ENCODE peak calls at places on chromosome 22, in six cellular contexts. Q is left ventricle myocardium inferior, C is GM12865, N is AG10803, M is fibroblast of villous mesenchyme, E is lung. H is an unnamed sample.

GRCh38 chr22:47169801-47170140 is 407.3 kb downstream of the TBC1D22A start:
- DNase-seq in N (no peak), E (no peak), M (no peak), Q (no peak), C (no peak), H (no peak)

GRCh38 chr22:33781396-33781795 is 138.9 kb downstream of the LARGE1 start:
- DNase-seq in Q (no peak), C (no peak), M (peak), N (peak), E (no peak), H (no peak)

GRCh38 chr22:29141078-29141688 is 64.5 kb upstream of the EMID1 start:
- DNase-seq in C (no peak), N (no peak), Q (no peak), M (no peak), E (no peak), H (no peak)

GRCh38 chr22:41638748-41639147 is 17.7 kb downstream of the XRCC6 start:
- DNase-seq in C (no peak), M (no peak), Q (no peak), E (no peak), N (no peak), H (no peak)

GRCh38 chr22:27472975-27473374 is 328.6 kb downstream of the MN1 start:
- DNase-seq in E (no peak), C (no peak), N (no peak), Q (no peak), M (no peak), H (no peak)

GRCh38 chr22:23275751-23276150 is 95.4 kb downstream of the BCR start:
- DNase-seq in Q (no peak), M (no peak), C (no peak), E (no peak), N (no peak), H (no peak)

GRCh38 chr22:33919591-33920501 is at the start of gene LARGE1:
- DNase-seq in E (peak), N (peak), M (no peak), Q (peak), C (peak), H (no peak)

GRCh38 chr22:18032455-18033101 is 8.2 kb upstream of the MICAL3 start:
- DNase-seq in C (no peak), Q (no peak), M (peak), N (peak), E (no peak), H (peak)

GRCh38 chr22:17370036-17370765 is 941 bp downstream of the CECR2 start:
- DNase-seq in Q (peak), M (no peak), N (no peak), E (no peak), C (no peak), H (no peak)

GRCh38 chr22:47086596-47087248 is 324.3 kb downstream of the TBC1D22A start:
- DNase-seq in C (no peak), N (no peak), E (no peak), M (no peak), Q (no peak), H (no peak)

GRCh38 chr22:42007922-42008321 is 9.3 kb downstream of the WBP2NL start:
- DNase-seq in N (no peak), C (no peak), Q (no peak), E (no peak), M (no peak), H (no peak)

GRCh38 chr22:48567213-48567975 is 1260.3 kb downstream of the BRD1 start:
- DNase-seq in E (no peak), Q (no peak), M (no peak), C (no peak), N (peak), H (no peak)

GRCh38 chr22:40638261-40638660 is 1.7 kb upstream of the MRTFA start:
- DNase-seq in Q (no peak), C (no peak), N (no peak), M (no peak), E (no peak), H (no peak)

GRCh38 chr22:47301820-47302475 is 539.5 kb downstream of the TBC1D22A start:
- DNase-seq in M (no peak), Q (no peak), E (no peak), C (no peak), N (no peak), H (no peak)

GRCh38 chr22:41092847-41093371 is 517 bp downstream of the EP300 start:
- DNase-seq in M (peak), C (peak), E (peak), Q (no peak), N (peak), H (peak)

GRCh38 chr22:29375436-29376076 is 12.8 kb downstream of the AP1B1 start:
- DNase-seq in N (peak), E (no peak), M (peak), C (no peak), Q (no peak), H (no peak)

GRCh38 chr22:42066133-42066761 is 4.4 kb downstream of the NAGA start:
- DNase-seq in C (no peak), Q (no peak), N (no peak), M (no peak), E (no peak), H (no peak)

GRCh38 chr22:46905415-46905814 is 143.0 kb downstream of the TBC1D22A start:
- DNase-seq in N (no peak), E (no peak), Q (no peak), C (no peak), M (no peak), H (no peak)

GRCh38 chr22:25627271-25627848 is 62.9 kb downstream of the GRK3 start:
- DNase-seq in E (no peak), M (no peak), N (no peak), C (no peak), Q (no peak), H (peak)

GRCh38 chr22:47192106-47192650 is 429.7 kb downstream of the TBC1D22A start:
- DNase-seq in Q (no peak), N (no peak), M (no peak), E (no peak), C (no peak), H (no peak)

GRCh38 chr22:33666661-33667619 is 253.3 kb downstream of the LARGE1 start:
- DNase-seq in N (no peak), E (no peak), C (peak), M (peak), Q (no peak), H (no peak)

GRCh38 chr22:44020981-44021380 is 3.1 kb upstream of the PARVB start:
- DNase-seq in M (no peak), N (no peak), Q (no peak), E (no peak), C (no peak), H (peak)

GRCh38 chr22:17924076-17924475 is 100.3 kb downstream of the MICAL3 start:
- DNase-seq in M (no peak), Q (no peak), N (no peak), C (no peak), E (no peak), H (no peak)

GRCh38 chr22:32079110-32080089 is 36.3 kb downstream of the SLC5A1 start:
- DNase-seq in E (no peak), N (peak), Q (no peak), M (peak), C (no peak), H (peak)

GRCh38 chr22:26986051-26986881 is 328.9 kb downstream of the MIAT start:
- DNase-seq in M (no peak), N (no peak), Q (no peak), C (no peak), E (no peak), H (no peak)

GRCh38 chr22:29370556-29370955 is 17.8 kb downstream of the AP1B1 start:
- DNase-seq in E (no peak), N (no peak), M (no peak), Q (no peak), C (no peak), H (no peak)

GRCh38 chr22:27973851-27974250 is 54.8 kb upstream of the PITPNB start:
- DNase-seq in C (no peak), Q (no peak), N (no peak), M (no peak), E (no peak), H (no peak)

GRCh38 chr22:40578171-40578570 is 58.3 kb downstream of the MRTFA start:
- DNase-seq in N (no peak), C (no peak), Q (no peak), M (no peak), E (no peak), H (no peak)

GRCh38 chr22:22882033-22882717 is 5.4 kb upstream of the IGLL5 start:
- DNase-seq in N (no peak), C (peak), Q (no peak), E (no peak), M (no peak), H (no peak)

GRCh38 chr22:40721266-40721665 is 42.0 kb downstream of the MCHR1 start:
- DNase-seq in E (no peak), M (peak), N (peak), Q (no peak), C (no peak), H (peak)

DNA sequence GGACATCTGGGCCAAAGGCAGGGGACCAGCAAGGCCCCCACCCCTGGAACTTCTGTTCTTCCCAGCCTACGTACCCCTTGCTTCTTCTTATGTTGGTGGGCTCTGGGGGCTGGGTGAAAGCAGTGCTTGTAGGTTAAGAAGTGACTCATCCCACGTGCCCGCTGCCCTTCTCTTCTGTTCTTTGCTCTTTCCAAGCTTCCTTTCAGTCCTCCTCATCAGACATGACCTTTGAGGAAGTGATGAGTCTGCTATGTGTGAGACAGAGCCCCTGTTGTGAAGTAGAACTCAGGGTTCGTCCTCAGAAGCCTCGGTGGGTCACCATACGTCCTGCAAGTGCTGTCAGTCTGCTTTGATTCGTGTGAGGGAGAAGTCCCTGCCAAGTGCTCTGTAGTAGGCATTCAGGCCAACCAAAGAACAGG is 12.7 kb downstream of the MED15 start:
- DNase-seq in Q (no peak), N (peak), M (peak), C (no peak), E (no peak), H (peak)
- TF ChIP-seq CTCF in Q (no peak), N (no peak), M (no peak), C (no peak), E (no peak), H (no peak)

GRCh38 chr22:36379593-36380361 is 8.0 kb downstream of the MYH9 start:
- DNase-seq in C (peak), N (no peak), E (no peak), Q (no peak), M (no peak), H (peak)
- H3K4me3 ChIP-seq in C (peak), N (no peak), E (no peak), Q (peak), M (no peak), H (no peak)

GRCh38 chr22:45731798-45732495 is 60.3 kb downstream of the ATXN10 start:
- DNase-seq in E (no peak), N (peak), C (peak), M (peak), Q (no peak), H (peak)
- TF ChIP-seq CTCF in E (no peak), N (peak), C (peak), M (peak), Q (peak), H (peak)

DNA sequence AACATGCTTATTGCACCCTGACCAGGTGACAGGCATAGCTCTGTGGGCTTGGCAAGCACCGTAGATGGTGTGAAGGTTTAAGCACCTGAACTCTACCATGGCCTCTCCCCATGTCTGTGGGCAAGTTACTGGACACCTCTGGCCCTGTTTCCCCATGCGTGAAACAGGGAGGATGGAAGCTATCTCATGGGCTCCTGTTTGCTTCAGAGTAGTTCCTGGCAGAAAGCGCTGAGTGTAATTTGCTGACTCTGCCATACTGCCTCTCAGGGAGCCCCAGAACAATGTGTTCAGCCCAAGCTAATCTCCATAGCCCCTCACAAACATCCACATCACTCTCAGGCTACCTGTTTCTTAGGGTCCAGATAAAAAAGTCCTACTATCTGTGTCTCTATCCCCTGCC is 2.4 kb downstream of the CBX6 start:
- DNase-seq in M (no peak), Q (no peak), N (no peak), C (no peak), E (no peak), H (no peak)
- H3K4me3 ChIP-seq in M (no peak), Q (no peak), N (no peak), C (peak), E (no peak), H (no peak)

DNA sequence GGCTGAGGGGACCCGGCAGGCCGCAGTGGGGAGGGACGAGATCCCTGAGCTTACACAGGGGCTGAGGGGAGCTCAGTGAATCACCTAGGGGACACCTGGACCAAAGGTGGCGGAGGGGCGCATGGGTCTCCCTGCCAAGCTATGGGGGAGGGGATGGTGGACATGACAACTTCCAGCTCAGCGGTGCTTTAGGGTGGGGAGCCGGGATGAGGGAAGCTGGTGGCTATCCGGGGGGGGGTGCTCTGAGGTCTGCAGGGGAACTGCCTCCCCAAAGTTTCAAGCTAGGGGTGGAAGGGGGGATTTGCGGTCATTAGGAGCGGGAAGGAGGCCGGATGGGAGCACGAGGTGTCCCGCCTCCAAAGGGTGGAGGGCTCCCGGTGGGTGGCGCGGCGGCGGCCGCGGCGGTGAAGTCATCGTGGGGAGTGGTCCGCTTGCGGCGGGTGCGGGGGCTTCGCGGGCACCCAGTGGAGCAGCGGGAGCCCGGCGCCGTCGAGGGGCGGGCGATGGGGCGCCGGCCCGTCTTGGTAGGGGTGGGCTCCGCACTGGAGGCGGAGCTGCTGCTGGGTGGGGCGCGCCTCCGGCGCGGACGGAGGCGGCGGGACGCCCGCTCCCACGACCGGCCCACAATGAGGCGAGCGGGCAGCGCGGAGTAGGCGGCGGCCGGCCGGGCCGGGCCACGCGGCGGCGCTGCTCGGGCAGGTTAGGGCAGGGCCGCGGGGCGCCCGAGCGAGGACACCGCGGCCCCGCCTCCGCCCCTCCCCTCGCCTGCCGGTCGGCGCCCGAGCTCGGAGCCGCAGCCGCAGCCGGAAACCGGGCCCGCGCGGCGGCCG is at the start of gene MICALL1:
- DNase-seq in M (peak), C (peak), E (peak), N (peak), Q (peak), H (peak)
- TF ChIP-seq CTCF in M (no peak), C (peak), E (no peak), N (no peak), Q (peak), H (no peak)

GRCh38 chr22:49807129-49807528 is 20.5 kb downstream of the BRD1 start:
- DNase-seq in M (no peak), N (no peak), E (no peak), C (no peak), Q (no peak), H (no peak)
- H3K4me3 ChIP-seq in M (no peak), N (no peak), E (no peak), C (no peak), Q (no peak), H (no peak)

GRCh38 chr22:30947821-30948454 is 20.6 kb downstream of the MORC2 start:
- DNase-seq in C (peak), N (peak), Q (no peak), E (no peak), M (peak), H (peak)

GRCh38 chr22:30948930-30949342 is 19.6 kb downstream of the MORC2 start:
- DNase-seq in N (peak), Q (no peak), E (no peak), C (no peak), M (peak), H (peak)

GRCh38 chr22:30945653-30946052 is 22.9 kb downstream of the MORC2 start:
- DNase-seq in E (no peak), N (no peak), Q (no peak), M (no peak), C (no peak), H (no peak)

GRCh38 chr22:30946354-30946753 is 22.2 kb downstream of the MORC2 start:
- DNase-seq in M (no peak), E (no peak), Q (no peak), N (no peak), C (no peak), H (no peak)

DNA sequence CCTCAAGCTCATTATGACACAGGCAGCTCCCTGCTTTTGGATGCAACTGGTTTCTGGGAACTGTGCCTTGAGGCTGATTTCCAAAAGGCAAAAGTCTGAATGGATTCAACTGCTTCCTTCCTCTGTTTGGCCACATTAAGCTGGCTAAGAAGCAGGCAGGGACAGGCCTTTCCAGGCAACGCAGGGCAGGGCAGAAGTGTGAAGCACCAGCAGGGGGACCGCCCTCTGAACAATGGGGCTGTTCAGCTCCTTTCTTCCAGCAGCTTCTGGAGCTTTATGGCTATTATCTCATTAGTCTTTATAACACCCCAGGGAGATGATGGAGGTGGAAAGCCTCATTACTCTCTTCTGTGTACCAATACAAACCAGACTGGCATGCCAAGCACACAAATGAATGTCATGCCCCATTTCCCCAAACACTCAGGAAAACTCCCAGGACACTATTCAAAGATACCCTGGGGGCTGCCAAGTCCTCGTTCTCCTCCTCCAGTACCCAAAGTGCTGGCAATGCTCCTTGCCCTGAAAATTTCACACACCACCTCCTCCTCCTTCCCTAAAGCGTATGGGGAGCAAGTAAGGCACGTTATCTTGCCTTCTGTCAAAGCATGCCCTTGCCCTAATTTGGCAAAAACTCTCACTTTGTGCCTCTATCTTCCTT is 21.3 kb downstream of the MORC2 start:
- DNase-seq in Q (peak), C (no peak), M (no peak), N (peak), E (no peak), H (no peak)
- TF ChIP-seq CTCF in Q (no peak), C (no peak), M (no peak), N (no peak), E (no peak), H (no peak)

H was measured in astrocyte of the spinal cord.